ENCODE peak calls at places on chromosomes 4 and X, in eight cellular contexts. X, Q, P, R, T, G, O and B are unnamed samples.

GRCh38 chrX:100477468-100477867 is 67.4 kb upstream of the PCDH19 start:
- DNase-seq in X (no peak), Q (no peak), P (no peak), R (no peak), T (no peak), G (no peak), O (no peak), B (no peak)

GRCh38 chr4:154551872-154552686 is 1.9 kb upstream of the PLRG1 start:
- DNase-seq in X (peak), Q (peak), P (peak), R (peak), T (peak), G (peak), O (peak), B (peak)

GRCh38 chr4:149790172-149790907 is 25.3 kb downstream of the IQCM start:
- DNase-seq in X (peak), Q (no peak), P (no peak), R (no peak), T (no peak), G (no peak), O (no peak), B (no peak)

GRCh38 chr4:109131559-109131958 is 170.9 kb downstream of the COL25A1 start:
- DNase-seq in X (no peak), Q (no peak), P (no peak), R (no peak), T (no peak), G (no peak), O (no peak), B (no peak)

GRCh38 chrX:13570245-13570573 is 808 bp downstream of the EGFL6 start:
- DNase-seq in X (no peak), Q (no peak), P (no peak), R (no peak), T (no peak), G (no peak), O (no peak), B (no peak)

GRCh38 chr4:22389240-22389871 is 126.5 kb downstream of the ADGRA3 start:
- DNase-seq in X (peak), Q (no peak), P (peak), R (peak), T (peak), G (peak), O (peak), B (peak)

GRCh38 chr4:184262901-184263300 is 45.2 kb upstream of the ENPP6 start:
- DNase-seq in X (peak), Q (no peak), P (no peak), R (no peak), T (no peak), G (no peak), O (no peak), B (no peak)

GRCh38 chrX:130184857-130185256 is 13.1 kb downstream of the RAB33A start:
- DNase-seq in X (no peak), Q (no peak), P (no peak), R (no peak), T (no peak), G (no peak), O (no peak), B (no peak)

GRCh38 chr4:114115526-114115925 is 136.1 kb upstream of the ARSJ start:
- DNase-seq in X (no peak), Q (no peak), P (no peak), R (no peak), T (no peak), G (no peak), O (no peak), B (no peak)

GRCh38 chr4:92825186-92825715 is 521.5 kb downstream of the GRID2 start:
- DNase-seq in X (no peak), Q (no peak), P (peak), R (no peak), T (no peak), G (no peak), O (no peak), B (no peak)

GRCh38 chrX:143095311-143095710 is 69.6 kb downstream of the SPANXN4 start:
- DNase-seq in X (no peak), Q (no peak), P (no peak), R (no peak), T (no peak), G (no peak), O (no peak), B (no peak)

GRCh38 chrX:150873616-150874015 is 24.9 kb downstream of the CD99L2 start:
- DNase-seq in X (peak), Q (no peak), P (no peak), R (peak), T (peak), G (peak), O (peak), B (no peak)

GRCh38 chr4:81069706-81070331 is 39.3 kb downstream of the BMP3 start:
- DNase-seq in X (peak), Q (no peak), P (peak), R (peak), T (peak), G (peak), O (peak), B (peak)

GRCh38 chr4:175639346-175639745 is 172.7 kb downstream of the GPM6A start:
- DNase-seq in X (no peak), Q (no peak), P (no peak), R (no peak), T (no peak), G (no peak), O (no peak), B (no peak)

GRCh38 chr4:131381055-131381454 is 1768.0 kb upstream of the PCDH10 start:
- DNase-seq in X (no peak), Q (no peak), P (no peak), R (no peak), T (no peak), G (no peak), O (no peak), B (no peak)

GRCh38 chr4:15327311-15328298 is 100.2 kb upstream of the C1QTNF7 start:
- DNase-seq in X (no peak), Q (no peak), P (no peak), R (no peak), T (no peak), G (no peak), O (no peak), B (no peak)

GRCh38 chrX:129600981-129601424 is 53.8 kb downstream of the APLN start:
- DNase-seq in X (peak), Q (no peak), P (no peak), R (no peak), T (peak), G (no peak), O (peak), B (no peak)

GRCh38 chr4:36303430-36304137 is 22.2 kb downstream of the DTHD1 start:
- DNase-seq in X (peak), Q (no peak), P (no peak), R (no peak), T (no peak), G (no peak), O (no peak), B (no peak)

GRCh38 chrX:155434906-155435743 is 23.3 kb downstream of the F8A3 start:
- DNase-seq in X (peak), Q (no peak), P (no peak), R (no peak), T (no peak), G (no peak), O (no peak), B (no peak)

GRCh38 chr4:2836391-2836859 is 7.2 kb upstream of the ADD1 start:
- DNase-seq in X (no peak), Q (peak), P (peak), R (no peak), T (no peak), G (peak), O (no peak), B (peak)

GRCh38 chr4:14908635-14909034 is 93.6 kb upstream of the CPEB2 start:
- DNase-seq in X (no peak), Q (no peak), P (no peak), R (peak), T (no peak), G (no peak), O (no peak), B (no peak)

GRCh38 chr4:75514949-75515612 is 808 bp downstream of the THAP6 start:
- DNase-seq in X (peak), Q (no peak), P (no peak), R (no peak), T (no peak), G (no peak), O (no peak), B (no peak)

GRCh38 chr4:76306882-76307669 is 543 bp downstream of the STBD1 start:
- DNase-seq in X (peak), Q (peak), P (peak), R (no peak), T (peak), G (peak), O (peak), B (peak)

GRCh38 chr4:70505152-70505748 is 13.1 kb upstream of the AMTN start:
- DNase-seq in X (peak), Q (peak), P (peak), R (peak), T (peak), G (peak), O (peak), B (peak)

GRCh38 chr4:176735300-176735699 is 57.4 kb downstream of the VEGFC start:
- DNase-seq in X (no peak), Q (no peak), P (no peak), R (no peak), T (peak), G (no peak), O (no peak), B (no peak)

GRCh38 chrX:114582698-114583395 is 1.0 kb upstream of the HTR2C start:
- DNase-seq in X (no peak), Q (no peak), P (no peak), R (no peak), T (no peak), G (no peak), O (no peak), B (no peak)

GRCh38 chrX:21800344-21800770 is 39.1 kb upstream of the MBTPS2 start:
- DNase-seq in X (no peak), Q (no peak), P (no peak), R (no peak), T (no peak), G (no peak), O (peak), B (no peak)

GRCh38 chr4:88244821-88245579 is 39.4 kb downstream of the PPM1K start:
- DNase-seq in X (no peak), Q (no peak), P (peak), R (no peak), T (no peak), G (no peak), O (no peak), B (peak)

GRCh38 chr4:153773236-153773690 is 13.4 kb upstream of the RNF175 start:
- DNase-seq in X (peak), Q (no peak), P (no peak), R (no peak), T (no peak), G (no peak), O (no peak), B (no peak)

GRCh38 chr4:24527371-24527770 is 57.0 kb downstream of the DHX15 start:
- DNase-seq in X (no peak), Q (no peak), P (no peak), R (no peak), T (no peak), G (no peak), O (no peak), B (no peak)

GRCh38 chrX:72236841-72237240 is 2.0 kb downstream of the ERCC6L start:
- DNase-seq in X (no peak), Q (no peak), P (no peak), R (no peak), T (no peak), G (no peak), O (no peak), B (no peak)
- H3K4me3 ChIP-seq in X (no peak), Q (no peak), P (no peak), R (no peak), T (no peak), G (no peak), O (no peak), B (no peak)

GRCh38 chr4:89248879-89249281 is 58.7 kb downstream of the GPRIN3 start:
- DNase-seq in X (no peak), Q (no peak), P (no peak), R (no peak), T (no peak), G (no peak), O (no peak), B (no peak)
- TF ChIP-seq POLR2A in X (no peak), Q (no peak), P (no peak), R (no peak), T (no peak), G (no peak), O (no peak), B (no peak)

GRCh38 chrX:49072712-49073095 is 1.1 kb downstream of the PRAF2 start:
- DNase-seq in X (no peak), Q (no peak), P (no peak), R (no peak), T (no peak), G (no peak), O (no peak), B (no peak)
- H3K4me3 ChIP-seq in X (no peak), Q (no peak), P (no peak), R (peak), T (peak), G (peak), O (no peak), B (no peak)

GRCh38 chrX:17375631-17376380 is 806 bp downstream of the NHS start:
- DNase-seq in X (no peak), Q (peak), P (no peak), R (no peak), T (peak), G (peak), O (no peak), B (peak)

GRCh38 chrX:17377795-17378194 is 2.8 kb downstream of the NHS start:
- DNase-seq in X (no peak), Q (no peak), P (no peak), R (no peak), T (no peak), G (no peak), O (no peak), B (no peak)

GRCh38 chrX:17375361-17375630 is 296 bp downstream of the NHS start:
- DNase-seq in X (no peak), Q (no peak), P (no peak), R (no peak), T (no peak), G (no peak), O (no peak), B (no peak)

GRCh38 chrX:17376381-17377046 is 1.5 kb downstream of the NHS start:
- DNase-seq in X (no peak), Q (peak), P (no peak), R (no peak), T (no peak), G (no peak), O (no peak), B (peak)

GRCh38 chrX:17377047-17377692 is 2.2 kb downstream of the NHS start:
- DNase-seq in X (no peak), Q (peak), P (peak), R (peak), T (peak), G (peak), O (peak), B (peak)
- TF ChIP-seq POLR2A in X (no peak), Q (no peak), P (no peak), R (no peak), T (no peak), G (no peak), O (peak), B (no peak)

GRCh38 chr4:186569533-186570192 is 14.3 kb upstream of the MTNR1A start:
- DNase-seq in X (no peak), Q (no peak), P (no peak), R (no peak), T (no peak), G (no peak), O (no peak), B (no peak)
- H3K4me3 ChIP-seq in X (no peak), Q (no peak), P (peak), R (no peak), T (no peak), G (peak), O (no peak), B (no peak)

GRCh38 chr4:25862411-25863346 is at the start of gene SEL1L3:
- DNase-seq in X (peak), Q (peak), P (peak), R (no peak), T (no peak), G (peak), O (peak), B (peak)

GRCh38 chr4:25859429-25860148 is 3.2 kb downstream of the SEL1L3 start:
- DNase-seq in X (peak), Q (no peak), P (peak), R (no peak), T (peak), G (no peak), O (no peak), B (no peak)

GRCh38 chr4:25861422-25861926 is 1.3 kb downstream of the SEL1L3 start:
- DNase-seq in X (peak), Q (no peak), P (no peak), R (no peak), T (peak), G (no peak), O (no peak), B (no peak)

GRCh38 chr4:25861951-25862410 is 807 bp downstream of the SEL1L3 start:
- DNase-seq in X (peak), Q (no peak), P (peak), R (no peak), T (no peak), G (no peak), O (peak), B (peak)

DNA sequence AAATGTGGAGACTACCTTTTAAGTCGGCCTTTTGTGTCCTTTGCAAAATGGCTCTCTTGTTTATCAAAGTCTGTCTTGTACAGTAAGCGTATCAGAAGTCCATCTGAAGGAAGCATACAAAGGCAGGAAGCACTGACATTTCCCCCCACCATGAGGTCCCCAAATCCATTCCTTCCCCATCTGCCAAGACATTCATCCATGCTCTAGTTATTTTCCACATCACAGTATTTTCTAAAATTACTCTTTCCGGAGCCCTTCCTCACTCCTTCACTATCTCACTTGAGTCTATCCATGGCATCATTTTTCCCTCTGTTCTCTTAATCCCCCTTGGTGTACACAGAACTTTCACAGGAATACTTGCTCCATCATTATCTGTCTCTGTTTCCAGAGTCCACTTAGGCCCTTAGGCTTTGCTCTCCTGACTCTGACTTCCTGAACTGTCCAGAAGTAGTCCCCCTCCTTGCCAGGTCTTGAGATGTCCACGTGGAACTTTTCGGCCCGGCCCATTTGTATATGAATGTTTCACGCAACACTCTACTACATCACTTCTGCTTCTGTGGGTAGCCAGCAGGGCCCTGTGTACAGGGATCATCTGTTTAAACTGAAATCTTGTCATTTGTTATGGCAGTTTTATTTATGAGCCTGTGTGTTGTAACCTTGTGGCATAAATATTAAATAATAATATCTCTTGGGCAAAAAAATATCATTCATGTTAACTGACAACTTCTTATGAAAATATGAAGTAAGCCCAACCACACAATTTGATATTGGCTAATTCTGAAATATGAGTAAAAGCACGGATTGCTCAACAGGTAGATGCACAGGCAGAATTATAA is 2.0 kb downstream of the SEL1L3 start:
- DNase-seq in X (peak), Q (no peak), P (peak), R (no peak), T (peak), G (peak), O (no peak), B (peak)
- TF ChIP-seq POLR2A in X (no peak), Q (no peak), P (no peak), R (no peak), T (no peak), G (no peak), O (no peak), B (no peak)

DNA sequence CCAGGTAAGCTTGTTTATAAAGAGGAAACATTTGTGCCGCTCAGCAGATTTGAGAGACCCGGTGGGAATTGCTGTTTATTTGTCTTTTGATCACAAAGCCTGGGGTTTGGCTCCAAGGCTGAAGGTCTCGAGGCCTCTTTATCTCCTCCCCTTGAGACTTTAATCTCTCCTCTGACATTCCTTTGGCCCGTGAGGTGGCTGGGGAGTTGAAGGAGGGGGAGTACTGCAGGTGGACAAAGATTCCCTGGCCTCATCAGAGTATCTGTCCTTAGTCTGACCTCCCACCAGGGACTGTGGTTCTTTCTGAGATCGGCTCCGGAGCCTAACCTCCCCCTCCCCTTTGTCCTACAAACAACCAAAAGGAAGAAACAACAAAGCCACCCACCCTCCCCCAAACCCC is 216.5 kb downstream of the MID1IP1 start:
- DNase-seq in X (no peak), Q (no peak), P (no peak), R (no peak), T (no peak), G (no peak), O (no peak), B (no peak)
- H3K4me3 ChIP-seq in X (no peak), Q (no peak), P (no peak), R (no peak), T (no peak), G (no peak), O (no peak), B (no peak)

GRCh38 chr4:39638358-39639239 is at the start of gene SMIM14:
- DNase-seq in X (peak), Q (peak), P (peak), R (peak), T (peak), G (peak), O (peak), B (peak)

GRCh38 chr4:39636786-39637185 is 1.9 kb downstream of the SMIM14 start:
- DNase-seq in X (peak), Q (no peak), P (no peak), R (no peak), T (no peak), G (no peak), O (no peak), B (no peak)

GRCh38 chr4:39635023-39635422 is 3.6 kb downstream of the SMIM14 start:
- DNase-seq in X (no peak), Q (no peak), P (no peak), R (no peak), T (no peak), G (peak), O (peak), B (peak)

GRCh38 chr4:39641451-39641850 is 2.8 kb upstream of the SMIM14 start:
- DNase-seq in X (no peak), Q (no peak), P (no peak), R (no peak), T (no peak), G (no peak), O (no peak), B (no peak)

DNA sequence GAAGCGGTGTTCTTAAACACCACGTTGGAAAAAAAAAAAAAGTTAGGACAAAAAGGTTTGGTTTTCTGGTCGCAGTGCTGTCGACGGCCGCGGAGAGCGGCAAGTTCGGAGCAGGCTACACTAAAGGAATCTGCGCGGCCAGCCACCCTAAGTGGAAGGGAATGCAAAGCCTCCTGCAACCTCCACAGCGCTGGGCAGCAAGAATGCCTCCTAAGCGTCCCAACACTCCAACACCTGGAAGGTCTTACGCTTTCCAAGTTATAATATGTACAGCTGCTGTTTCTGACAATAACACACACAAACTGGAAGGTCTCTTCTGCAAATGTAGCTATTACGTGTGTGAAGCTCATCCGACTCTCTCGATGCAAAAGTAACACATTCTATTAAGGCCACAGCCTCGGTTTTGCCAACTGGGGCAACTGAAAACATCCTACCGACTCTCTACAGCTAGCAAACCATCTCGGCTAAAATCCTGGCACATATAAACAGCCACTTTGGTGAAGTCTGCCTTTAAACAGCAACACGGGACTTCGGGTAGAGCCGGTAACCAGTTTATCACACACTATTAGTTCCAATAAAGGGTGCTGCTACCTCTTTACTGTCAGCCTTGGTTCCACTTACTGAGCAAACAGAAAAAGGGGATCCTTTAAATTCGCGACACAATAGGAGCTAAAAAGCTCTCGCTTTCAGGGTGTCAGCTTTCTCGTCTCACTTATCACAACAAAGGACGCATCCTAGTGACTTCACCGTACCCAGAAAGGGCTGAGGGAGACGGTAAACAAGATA is 900 bp downstream of the SMIM14 start:
- DNase-seq in X (peak), Q (peak), P (peak), R (peak), T (peak), G (peak), O (peak), B (peak)
- TF ChIP-seq POLR2A in X (no peak), Q (no peak), P (no peak), R (no peak), T (no peak), G (no peak), O (no peak), B (no peak)